ENCODE peak calls at places on chromosomes 2 and 18, in four cellular contexts. I is naive thymus-derived CD4-positive, alpha-beta T cell; H is psoas muscle; D is skeletal muscle cell. G is an unnamed sample.

GRCh38 chr2:200467806-200468686 is 41.8 kb downstream of the KCTD18 start:
- DNase-seq in I (peak), D (no peak), H (no peak), G (no peak)

GRCh38 chr2:205590759-205591158 is 91.5 kb upstream of the NRP2 start:
- DNase-seq in D (peak), I (no peak), H (no peak), G (no peak)

GRCh38 chr2:1234731-1235308 is 178.4 kb upstream of the TPO start:
- DNase-seq in H (no peak), D (peak), I (no peak), G (no peak)

GRCh38 chr2:13682878-13683277 is 949.6 kb upstream of the LRATD1 start:
- DNase-seq in D (peak), I (no peak), H (no peak), G (peak)

GRCh38 chr2:196322963-196323810 is 151.8 kb upstream of the STK17B start:
- DNase-seq in I (no peak), D (no peak), H (no peak), G (no peak)

GRCh38 chr2:130365963-130366362 is 10.1 kb downstream of the PTPN18 start:
- DNase-seq in H (no peak), I (no peak), D (no peak), G (no peak)

GRCh38 chr2:25822190-25823117 is 55.8 kb downstream of the ASXL2 start:
- DNase-seq in H (peak), I (peak), D (no peak), G (no peak)

GRCh38 chr18:23933407-23933806 is 81.1 kb upstream of the TTC39C start:
- DNase-seq in D (no peak), H (no peak), I (no peak), G (no peak)

GRCh38 chr2:106638043-106638442 is 150.9 kb downstream of the CD8B2 start:
- DNase-seq in I (no peak), H (no peak), D (no peak), G (peak)

GRCh38 chr2:6945087-6945813 is 28.0 kb downstream of the RNF144A start:
- DNase-seq in H (no peak), I (no peak), D (no peak), G (no peak)

GRCh38 chr2:44680983-44681481 is 260.5 kb upstream of the SIX3 start:
- DNase-seq in I (no peak), H (no peak), D (no peak), G (peak)

GRCh38 chr2:206804326-206804725 is 38.9 kb downstream of the FASTKD2 start:
- DNase-seq in I (no peak), D (no peak), H (no peak), G (no peak)

GRCh38 chr2:28981016-28981441 is at the start of gene TOGARAM2:
- DNase-seq in D (no peak), H (no peak), I (no peak), G (no peak)

GRCh38 chr2:234691226-234691600 is 194.3 kb upstream of the ARL4C start:
- DNase-seq in D (no peak), I (no peak), H (no peak), G (no peak)

GRCh38 chr2:190927257-190927656 is 46.6 kb downstream of the GLS start:
- DNase-seq in I (no peak), H (no peak), D (no peak), G (no peak)

GRCh38 chr2:41737888-41738287 is 309.9 kb upstream of the PKDCC start:
- DNase-seq in H (no peak), D (no peak), I (no peak), G (no peak)

GRCh38 chr2:149313512-149313972 is 16.8 kb upstream of the LYPD6 start:
- DNase-seq in D (no peak), I (no peak), H (no peak), G (no peak)

GRCh38 chr2:126891681-126892500 is 6.8 kb upstream of the TEX51 start:
- DNase-seq in H (no peak), I (no peak), D (no peak), G (no peak)

GRCh38 chr2:206780671-206781070 is 15.3 kb downstream of the FASTKD2 start:
- DNase-seq in D (no peak), H (no peak), I (no peak), G (no peak)

GRCh38 chr2:196927318-196928225 is 1.1 kb upstream of the PGAP1 start:
- DNase-seq in I (peak), D (peak), H (no peak), G (peak)

GRCh38 chr2:227228061-227228667 is 63.7 kb downstream of the COL4A3 start:
- DNase-seq in H (peak), D (no peak), I (no peak), G (no peak)

GRCh38 chr2:235595420-235596010 is 101.7 kb downstream of the AGAP1 start:
- DNase-seq in I (no peak), D (peak), H (peak), G (no peak)

GRCh38 chr2:47198985-47199451 is 43.9 kb upstream of the STPG4 start:
- DNase-seq in I (no peak), D (peak), H (no peak), G (peak)

GRCh38 chr2:163319006-163319405 is 416.8 kb downstream of the FIGN start:
- DNase-seq in I (no peak), H (no peak), D (peak), G (no peak)

GRCh38 chr2:68284896-68285295 is 32.6 kb upstream of the PPP3R1 start:
- DNase-seq in H (peak), I (no peak), D (peak), G (no peak)

GRCh38 chr2:126916744-126917143 is 18.1 kb downstream of the TEX51 start:
- DNase-seq in D (no peak), I (no peak), H (no peak), G (no peak)

GRCh38 chr2:33581857-33582256 is 17.2 kb downstream of the FAM98A start:
- DNase-seq in H (no peak), D (no peak), I (no peak), G (no peak)

GRCh38 chr2:231361701-231362588 is 33.6 kb upstream of the B3GNT7 start:
- DNase-seq in D (no peak), H (no peak), I (no peak), G (no peak)

GRCh38 chr2:50392185-50392584 is 639.7 kb downstream of the NRXN1 start:
- DNase-seq in I (no peak), D (no peak), H (no peak), G (no peak)

GRCh38 chr2:9656270-9656766 is 25.5 kb upstream of the YWHAQ start:
- DNase-seq in D (peak), H (no peak), I (no peak), G (peak)

GRCh38 chr18:74579704-74580103 is 18.0 kb upstream of the ZNF407 start:
- DNase-seq in D (no peak), I (no peak), H (no peak), G (no peak)

GRCh38 chr2:164896634-164897033 is 55.0 kb upstream of the COBLL1 start:
- DNase-seq in I (no peak), H (no peak), D (peak), G (no peak)

GRCh38 chr2:26914286-26914962 is 56.0 kb upstream of the MAPRE3 start:
- DNase-seq in H (no peak), D (no peak), I (no peak), G (no peak)
- H3K4me3 ChIP-seq in H (no peak), D (no peak), I (no peak), G (no peak)

GRCh38 chr18:48136544-48137353 is 206.3 kb upstream of the SMAD2 start:
- DNase-seq in H (no peak), D (no peak), I (no peak), G (no peak)
- H3K4me3 ChIP-seq in H (peak), D (peak), I (no peak), G (peak)

DNA sequence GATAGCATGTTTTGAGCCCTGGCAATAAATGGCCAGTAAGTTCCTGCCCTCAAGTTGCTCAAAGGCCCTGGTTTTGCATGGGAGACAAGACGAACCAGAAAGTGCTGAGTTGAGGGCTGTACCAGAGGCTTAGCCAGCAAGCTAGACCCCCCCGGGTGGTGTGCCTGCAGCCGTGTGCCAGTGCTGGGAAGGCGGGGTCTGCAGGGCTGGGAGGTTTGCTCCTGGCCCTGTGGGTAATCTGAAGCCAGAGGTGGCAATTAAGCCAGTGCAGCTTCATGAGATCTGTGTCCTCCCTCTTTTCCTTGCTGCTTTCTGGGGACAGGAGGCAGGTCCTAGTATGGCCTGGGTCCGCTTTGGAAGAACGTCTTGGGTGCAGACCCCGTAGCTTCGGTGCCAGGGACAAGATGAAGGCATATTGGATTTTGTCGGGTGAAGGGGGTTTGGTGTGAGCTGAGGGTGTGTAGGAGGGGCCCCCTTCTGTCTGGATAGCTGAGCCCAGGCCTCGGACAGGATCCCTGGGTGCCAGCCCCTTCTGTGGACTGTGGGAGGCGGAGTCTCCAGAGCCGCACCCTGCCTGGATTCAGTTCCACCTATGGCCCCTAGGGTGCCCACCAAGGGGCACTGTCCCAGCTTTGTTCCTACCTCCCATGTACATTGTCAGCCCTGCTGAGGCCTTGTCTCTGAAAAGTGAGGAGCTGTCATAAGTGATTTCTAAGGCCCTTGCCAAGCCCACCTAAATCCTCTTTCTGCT is 15.6 kb downstream of the ATOH8 start:
- DNase-seq in I (no peak), H (peak), D (no peak), G (no peak)
- H3K4me3 ChIP-seq in I (no peak), H (no peak), D (no peak), G (no peak)

DNA sequence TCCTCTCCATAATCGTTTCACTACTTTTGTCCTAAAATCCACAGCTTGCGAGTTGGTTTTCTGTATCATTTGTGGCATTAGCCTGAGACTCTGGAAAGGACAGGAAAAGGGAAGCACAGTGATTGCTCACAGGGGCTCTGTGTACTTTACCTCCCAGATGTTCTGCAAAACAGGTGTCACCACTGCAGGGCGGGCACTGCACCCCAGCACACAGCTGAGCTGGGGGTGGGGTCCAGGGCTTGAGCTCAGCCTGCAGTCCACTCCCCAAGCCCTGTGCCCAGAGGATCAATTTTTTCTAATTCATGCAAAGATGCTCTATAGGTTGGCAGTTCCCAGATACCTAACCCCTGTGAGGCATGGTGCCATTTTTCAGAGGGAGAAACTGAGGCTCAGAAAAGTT is 119.4 kb upstream of the GLI2 start:
- DNase-seq in D (no peak), I (no peak), H (no peak), G (no peak)
- H3K4me3 ChIP-seq in D (no peak), I (no peak), H (no peak), G (no peak)

G was measured in retinal pigment epithelial cell.